ENCODE peak calls at places on chromosomes 7 and 10, in six cellular contexts. F is GF-D8; Z is fibroblast of lung; L is Daoy; E is stimulated activated CD8-positive, alpha-beta memory T cell treated with anti-CD3 and anti-CD28 coated beads, Interleukin-7, amount 100 ng/mL, for 24 hours; R is MCF 10A. H is an unnamed sample.

GRCh38 chr7:151271699-151272355 is 23.3 kb upstream of the SMARCD3 start:
- DNase-seq in Z (peak), R (peak), F (peak), E (no peak), L (no peak), H (no peak)

GRCh38 chr7:1906087-1906830 is 236.2 kb downstream of the ELFN1 start:
- DNase-seq in E (no peak), F (no peak), R (no peak), L (no peak), Z (no peak), H (no peak)

GRCh38 chr10:28127881-28128280 is 129.0 kb upstream of the ODAD2 start:
- DNase-seq in L (no peak), E (no peak), Z (no peak), F (no peak), R (no peak), H (peak)

GRCh38 chr7:140512317-140513000 is 33.2 kb upstream of the MKRN1 start:
- DNase-seq in L (peak), F (no peak), E (no peak), R (peak), Z (no peak), H (no peak)

GRCh38 chr10:6095810-6096209 is 7.0 kb downstream of the RBM17 start:
- DNase-seq in Z (no peak), F (no peak), R (no peak), L (no peak), E (no peak), H (no peak)

GRCh38 chr7:157687845-157688244 is 351.0 kb downstream of the DNAJB6 start:
- DNase-seq in F (no peak), R (no peak), L (no peak), Z (no peak), E (no peak), H (no peak)

GRCh38 chr10:120460191-120460590 is 3.2 kb downstream of the PLPP4 start:
- DNase-seq in E (no peak), F (no peak), R (no peak), L (no peak), Z (no peak), H (peak)

GRCh38 chr10:49151025-49151445 is 17.2 kb upstream of the FAM170B start:
- DNase-seq in R (no peak), L (no peak), F (peak), E (no peak), Z (no peak), H (no peak)